ENCODE peak calls at places on chromosomes 6 and 20, in six cellular contexts. One of them, this sample, is unnamed.

GRCh38 chr6:162088091-162088490 is 639.5 kb downstream of the PRKN start:
- DNase-seq in mammary epithelial cell: no peak
- DNase-seq in PC-3: no peak
- DNase-seq in endothelial cell of umbilical vein: no peak
- DNase-seq in A673: no peak
- DNase-seq in fibroblast of lung: no peak
- DNase-seq in this sample: no peak

GRCh38 chr6:744954-745353 is 52.0 kb upstream of the EXOC2 start:
- DNase-seq in mammary epithelial cell: no peak
- DNase-seq in PC-3: no peak
- DNase-seq in endothelial cell of umbilical vein: no peak
- DNase-seq in A673: no peak
- DNase-seq in fibroblast of lung: no peak
- DNase-seq in this sample: no peak

GRCh38 chr20:289693-290080 is 863 bp downstream of the C20orf96 start:
- DNase-seq in mammary epithelial cell: no peak
- DNase-seq in PC-3: peak; percentile 23
- DNase-seq in endothelial cell of umbilical vein: no peak
- DNase-seq in A673: no peak
- DNase-seq in fibroblast of lung: no peak
- DNase-seq in this sample: no peak

GRCh38 chr6:53031281-53031680 is 33.9 kb upstream of the FBXO9 start:
- DNase-seq in mammary epithelial cell: no peak
- DNase-seq in PC-3: no peak
- DNase-seq in endothelial cell of umbilical vein: no peak
- DNase-seq in A673: no peak
- DNase-seq in fibroblast of lung: no peak
- DNase-seq in this sample: no peak

GRCh38 chr6:89118931-89119330 is 1.1 kb upstream of the SRSF12 start:
- DNase-seq in mammary epithelial cell: no peak
- DNase-seq in PC-3: no peak
- DNase-seq in endothelial cell of umbilical vein: no peak
- DNase-seq in A673: peak; percentile 15
- DNase-seq in fibroblast of lung: no peak
- DNase-seq in this sample: no peak

GRCh38 chr6:19415605-19416326 is 421.4 kb upstream of the ID4 start:
- DNase-seq in mammary epithelial cell: peak; percentile 82
- DNase-seq in PC-3: peak; percentile 92
- DNase-seq in endothelial cell of umbilical vein: no peak
- DNase-seq in A673: no peak
- DNase-seq in fibroblast of lung: peak; percentile 86
- DNase-seq in this sample: no peak

GRCh38 chr6:1625352-1625773 is 15.6 kb downstream of the FOXC1 start:
- DNase-seq in mammary epithelial cell: no peak
- DNase-seq in PC-3: no peak
- DNase-seq in endothelial cell of umbilical vein: peak; percentile 68
- DNase-seq in A673: no peak
- DNase-seq in fibroblast of lung: no peak
- DNase-seq in this sample: peak; percentile 74

GRCh38 chr20:12173333-12173732 is 255.6 kb downstream of the BTBD3 start:
- DNase-seq in mammary epithelial cell: peak; percentile 20
- DNase-seq in PC-3: peak; percentile 19
- DNase-seq in endothelial cell of umbilical vein: no peak
- DNase-seq in A673: no peak
- DNase-seq in fibroblast of lung: no peak
- DNase-seq in this sample: no peak

GRCh38 chr6:24197892-24198291 is 71.9 kb downstream of the NRSN1 start:
- DNase-seq in mammary epithelial cell: no peak
- DNase-seq in PC-3: no peak
- DNase-seq in endothelial cell of umbilical vein: no peak
- DNase-seq in A673: no peak
- DNase-seq in fibroblast of lung: no peak
- DNase-seq in this sample: no peak

GRCh38 chr6:132490478-132491204 is 22.3 kb downstream of the STX7 start:
- DNase-seq in mammary epithelial cell: no peak
- DNase-seq in PC-3: no peak
- DNase-seq in endothelial cell of umbilical vein: peak; percentile 29
- DNase-seq in A673: no peak
- DNase-seq in fibroblast of lung: no peak
- DNase-seq in this sample: no peak

GRCh38 chr20:33668087-33668790 is 1.5 kb downstream of the ACTL10 start:
- DNase-seq in mammary epithelial cell: no peak
- DNase-seq in PC-3: no peak
- DNase-seq in endothelial cell of umbilical vein: no peak
- DNase-seq in A673: no peak
- DNase-seq in fibroblast of lung: no peak
- DNase-seq in this sample: peak; percentile 83

GRCh38 chr6:99993146-99993532 is 884 bp downstream of the MCHR2 start:
- DNase-seq in mammary epithelial cell: no peak
- DNase-seq in PC-3: no peak
- DNase-seq in endothelial cell of umbilical vein: no peak
- DNase-seq in A673: no peak
- DNase-seq in fibroblast of lung: no peak
- DNase-seq in this sample: no peak

GRCh38 chr6:170371091-170371490 is 64.5 kb downstream of the FAM120B start:
- DNase-seq in mammary epithelial cell: no peak
- DNase-seq in PC-3: no peak
- DNase-seq in endothelial cell of umbilical vein: no peak
- DNase-seq in A673: no peak
- DNase-seq in fibroblast of lung: peak; percentile 22
- DNase-seq in this sample: no peak
- H3K4me3 ChIP-seq in mammary epithelial cell: no peak overlapping the region
- H3K4me3 ChIP-seq in PC-3: no peak overlapping the region
- H3K4me3 ChIP-seq in endothelial cell of umbilical vein: no peak overlapping the region
- H3K4me3 ChIP-seq in A673: no peak overlapping the region
- H3K4me3 ChIP-seq in fibroblast of lung: no peak overlapping the region
- H3K4me3 ChIP-seq in this sample: no peak overlapping the region

GRCh38 chr6:114712129-114712662 is 369.4 kb upstream of the HS3ST5 start:
- DNase-seq in mammary epithelial cell: no peak
- DNase-seq in PC-3: no peak
- DNase-seq in endothelial cell of umbilical vein: no peak
- DNase-seq in A673: no peak
- DNase-seq in fibroblast of lung: no peak
- DNase-seq in this sample: no peak
- TF ChIP-seq EZH2 in mammary epithelial cell: no peak
- TF ChIP-seq EZH2 in PC-3: no peak
- TF ChIP-seq EZH2 in endothelial cell of umbilical vein: no peak
- TF ChIP-seq EZH2 in A673: no peak
- TF ChIP-seq EZH2 in fibroblast of lung: no peak
- TF ChIP-seq EZH2 in this sample: no peak

DNA sequence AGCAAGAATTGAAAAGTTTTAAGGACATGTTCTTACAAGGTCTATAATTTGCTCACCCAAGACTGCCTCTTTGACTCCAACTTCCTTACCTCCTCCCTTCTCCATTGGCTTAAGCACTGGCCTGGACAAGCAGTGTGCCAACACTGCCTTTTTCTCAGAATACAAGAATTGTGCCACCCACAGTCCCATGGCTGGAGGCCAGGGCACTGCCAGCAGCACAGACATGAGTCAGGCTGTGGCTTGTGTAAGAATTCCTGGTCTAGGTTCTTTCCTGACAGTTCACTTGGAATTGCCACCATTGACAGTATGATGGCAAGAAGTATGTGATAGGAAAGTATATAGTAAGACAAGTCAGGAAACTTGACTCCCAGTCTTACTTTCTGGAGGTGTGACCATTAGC is 202.7 kb upstream of the MARCKS start:
- DNase-seq in mammary epithelial cell: peak; percentile 99
- DNase-seq in PC-3: peak; percentile 91
- DNase-seq in endothelial cell of umbilical vein: peak; percentile 77
- DNase-seq in A673: no peak
- DNase-seq in fibroblast of lung: peak; percentile 83
- DNase-seq in this sample: no peak
- H3K4me3 ChIP-seq in mammary epithelial cell: no peak overlapping the region
- H3K4me3 ChIP-seq in PC-3: no peak overlapping the region
- H3K4me3 ChIP-seq in endothelial cell of umbilical vein: no peak overlapping the region
- H3K4me3 ChIP-seq in A673: no peak overlapping the region
- H3K4me3 ChIP-seq in fibroblast of lung: no peak overlapping the region
- H3K4me3 ChIP-seq in this sample: no peak overlapping the region

GRCh38 chr20:36093804-36094145 is 60.8 kb upstream of the EPB41L1 start:
- DNase-seq in mammary epithelial cell: no peak
- DNase-seq in PC-3: peak; percentile 26
- DNase-seq in endothelial cell of umbilical vein: no peak
- DNase-seq in A673: no peak
- DNase-seq in fibroblast of lung: no peak
- DNase-seq in this sample: no peak

GRCh38 chr20:36092424-36093024 is 62.0 kb upstream of the EPB41L1 start:
- DNase-seq in mammary epithelial cell: no peak
- DNase-seq in PC-3: peak; percentile 25
- DNase-seq in endothelial cell of umbilical vein: peak; percentile 14
- DNase-seq in A673: no peak
- DNase-seq in fibroblast of lung: peak; percentile 25
- DNase-seq in this sample: peak; percentile 84

GRCh38 chr20:36093025-36093803 is 61.3 kb upstream of the EPB41L1 start:
- DNase-seq in mammary epithelial cell: peak; percentile 44
- DNase-seq in PC-3: peak; percentile 52
- DNase-seq in endothelial cell of umbilical vein: peak; percentile 24
- DNase-seq in A673: peak; percentile 45
- DNase-seq in fibroblast of lung: peak; percentile 55
- DNase-seq in this sample: peak; percentile 41

GRCh38 chr20:36090223-36090622 is 64.3 kb upstream of the EPB41L1 start:
- DNase-seq in mammary epithelial cell: no peak
- DNase-seq in PC-3: no peak
- DNase-seq in endothelial cell of umbilical vein: no peak
- DNase-seq in A673: no peak
- DNase-seq in fibroblast of lung: no peak
- DNase-seq in this sample: no peak

DNA sequence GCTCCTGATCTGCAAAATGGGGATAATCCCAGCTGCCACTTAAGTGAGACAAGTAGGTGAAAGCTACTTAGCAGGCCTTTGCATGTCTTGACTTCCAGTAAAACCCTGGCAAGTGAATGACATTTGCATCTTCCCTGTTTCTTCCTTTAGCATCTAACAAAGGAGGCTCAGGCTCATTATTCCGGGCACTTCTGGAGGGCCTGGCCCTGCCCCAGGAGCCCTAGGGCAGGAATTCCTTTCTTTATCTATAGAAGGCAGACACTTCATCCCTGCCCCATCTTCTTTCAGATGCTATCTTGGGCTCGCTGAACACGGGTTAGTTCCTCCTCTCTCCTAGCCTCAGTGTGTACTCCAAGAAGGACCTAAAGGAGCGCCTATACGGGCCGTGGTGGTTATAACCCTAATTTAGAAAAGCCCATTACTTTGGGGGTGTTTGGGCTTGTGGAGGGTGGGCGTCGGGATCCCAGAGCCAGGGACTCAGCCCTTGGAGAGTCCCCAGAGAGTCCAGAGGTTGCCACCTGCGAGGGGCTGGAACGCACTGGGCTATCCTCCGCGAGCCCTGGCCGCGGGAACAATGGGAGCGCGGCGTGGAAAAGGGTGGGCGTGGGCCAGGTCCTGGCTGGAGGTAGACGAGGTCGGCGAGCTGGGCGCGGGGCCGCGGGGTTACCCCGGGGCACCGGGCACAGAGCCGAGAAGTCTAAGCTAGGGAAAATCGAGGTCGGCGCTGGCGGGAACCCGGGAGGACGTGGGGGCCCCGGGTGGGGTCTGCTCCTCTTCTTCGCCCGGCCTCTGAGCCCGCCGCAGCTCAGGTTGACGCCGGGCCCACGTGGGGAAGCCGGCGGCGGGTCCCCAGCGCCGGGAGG is 62.7 kb upstream of the EPB41L1 start:
- DNase-seq in mammary epithelial cell: no peak
- DNase-seq in PC-3: peak; percentile 18
- DNase-seq in endothelial cell of umbilical vein: no peak
- DNase-seq in A673: no peak
- DNase-seq in fibroblast of lung: no peak
- DNase-seq in this sample: peak; percentile 91
- TF ChIP-seq EZH2 in mammary epithelial cell: no peak
- TF ChIP-seq EZH2 in PC-3: no peak
- TF ChIP-seq EZH2 in endothelial cell of umbilical vein: no peak
- TF ChIP-seq EZH2 in A673: peak; percentile 65
- TF ChIP-seq EZH2 in fibroblast of lung: peak; percentile 39
- TF ChIP-seq EZH2 in this sample: peak; percentile 19

DNA sequence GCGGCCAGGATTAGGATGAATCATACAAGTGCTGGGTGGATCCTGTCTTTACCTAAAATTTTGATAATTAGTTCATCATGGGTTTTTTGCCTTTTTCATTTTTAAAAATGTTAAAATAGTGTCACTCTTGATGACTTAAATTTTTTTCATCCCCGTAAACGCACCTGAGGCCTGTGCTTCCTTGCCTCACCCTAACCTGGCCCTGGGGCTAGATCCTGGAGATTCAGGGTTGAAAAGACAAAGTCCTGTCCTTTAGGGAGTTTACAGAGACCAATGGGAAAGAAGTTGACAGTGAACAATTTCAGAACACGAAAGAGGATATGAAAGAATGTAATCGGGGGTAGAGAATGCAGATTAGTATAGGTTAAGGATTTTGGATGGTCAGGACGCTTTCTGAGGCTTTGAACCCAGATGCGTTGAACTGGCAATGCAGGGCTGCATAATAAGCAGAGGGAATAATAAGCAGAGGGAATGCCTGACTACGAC is 1.6 kb upstream of the FBXO5 start:
- DNase-seq in mammary epithelial cell: no peak
- DNase-seq in PC-3: no peak
- DNase-seq in endothelial cell of umbilical vein: no peak
- DNase-seq in A673: no peak
- DNase-seq in fibroblast of lung: peak; percentile 17
- DNase-seq in this sample: peak; percentile 13
- H3K4me3 ChIP-seq in mammary epithelial cell: peak overlapping the region; percentile 32
- H3K4me3 ChIP-seq in PC-3: peak overlapping the region; percentile 83
- H3K4me3 ChIP-seq in endothelial cell of umbilical vein: peak overlapping the region; percentile 76
- H3K4me3 ChIP-seq in A673: peak overlapping the region; percentile 95
- H3K4me3 ChIP-seq in fibroblast of lung: peak overlapping the region; percentile 47
- H3K4me3 ChIP-seq in this sample: peak overlapping the region; percentile 100

This sample was measured in neural progenitor cell.